ENCODE peak calls at places on chromosome 9, in four cellular contexts. Z, G, K and S are unnamed samples.
A peak's percentile ranks its signal among the peaks of the same experiment; 100 is the strongest.

GRCh38 chr9:112273826-112274225 is 59.6 kb downstream of the PTBP3 start:
- DNase-seq in Z (no peak), G (no peak), K (no peak), S (no peak)

GRCh38 chr9:78074385-78075291 is 43.0 kb upstream of the GNAQ start:
- DNase-seq in Z (no peak), G (no peak), K (no peak), S (no peak)

GRCh38 chr9:127769985-127770904 is 8.2 kb downstream of the SH2D3C start:
- DNase-seq in Z (no peak), G (no peak), K (no peak), S (peak; percentile 38)

GRCh38 chr9:63816742-63817621 is 1468.0 kb downstream of the FOXD4L5 start:
- DNase-seq in Z (peak; percentile 89), G (peak; percentile 96), K (peak; percentile 61), S (peak; percentile 93)

GRCh38 chr9:105065119-105066088 is 137.4 kb upstream of the ABCA1 start:
- DNase-seq in Z (no peak), G (no peak), K (no peak), S (no peak)

GRCh38 chr9:17134843-17135577 is at the start of gene CNTLN:
- DNase-seq in Z (peak; percentile 96), G (peak; percentile 84), K (peak; percentile 92), S (peak; percentile 99)

GRCh38 chr9:130276955-130277354 is 11.4 kb downstream of the HMCN2 start:
- DNase-seq in Z (peak; percentile 70), G (no peak), K (no peak), S (no peak)

GRCh38 chr9:34047864-34048729 is 590 bp downstream of the UBAP2 start:
- DNase-seq in Z (peak; percentile 75), G (peak; percentile 33), K (no peak), S (peak; percentile 49)

GRCh38 chr9:137902646-137903045 is 25.1 kb downstream of the CACNA1B start:
- DNase-seq in Z (no peak), G (no peak), K (no peak), S (no peak)

GRCh38 chr9:17490110-17490509 is 88.8 kb upstream of the SH3GL2 start:
- DNase-seq in Z (no peak), G (no peak), K (no peak), S (no peak)

DNA sequence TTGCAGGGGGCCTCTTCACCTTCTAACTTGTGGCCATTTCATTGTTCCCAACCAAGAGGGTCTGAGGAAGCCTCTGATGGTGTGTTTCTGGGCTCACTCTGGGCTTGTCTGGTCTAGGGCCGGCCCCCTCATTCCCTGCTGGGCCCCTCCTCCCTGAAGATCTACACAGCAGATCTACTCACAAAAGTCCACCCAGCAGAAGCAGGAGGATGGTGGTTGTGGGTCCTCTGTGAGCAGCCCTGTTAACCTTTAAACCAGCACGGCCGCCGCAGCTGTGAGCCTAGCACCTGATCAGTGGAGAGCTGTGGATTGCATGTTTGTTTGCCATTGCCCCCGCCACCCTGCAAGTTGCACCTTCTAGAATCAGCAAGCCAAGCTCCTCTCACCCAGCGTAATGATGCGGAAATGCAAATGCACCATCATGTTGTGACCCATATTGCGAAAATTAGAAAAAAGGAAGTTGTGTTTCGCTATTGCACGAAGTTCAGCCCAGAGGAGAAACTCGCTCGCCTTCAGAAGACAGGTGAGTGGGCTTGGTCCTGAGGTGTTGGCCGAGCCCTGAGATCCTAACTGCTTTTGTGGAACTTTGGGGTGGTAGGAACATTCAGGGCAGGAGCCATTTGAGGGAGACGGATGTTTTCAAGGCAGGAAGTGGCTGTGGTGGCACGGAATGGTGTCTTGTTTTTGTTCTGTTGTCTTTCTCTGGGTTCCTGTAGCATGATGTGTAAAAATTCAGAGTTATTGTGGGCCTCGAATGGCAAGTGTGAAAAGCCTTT is 16.7 kb downstream of the FGD3 start:
- DNase-seq in Z (peak; percentile 55), G (no peak), K (no peak), S (no peak)
- TF ChIP-seq POLR2A in Z (no peak), G (no peak), K (peak; percentile 13), S (no peak)

DNA sequence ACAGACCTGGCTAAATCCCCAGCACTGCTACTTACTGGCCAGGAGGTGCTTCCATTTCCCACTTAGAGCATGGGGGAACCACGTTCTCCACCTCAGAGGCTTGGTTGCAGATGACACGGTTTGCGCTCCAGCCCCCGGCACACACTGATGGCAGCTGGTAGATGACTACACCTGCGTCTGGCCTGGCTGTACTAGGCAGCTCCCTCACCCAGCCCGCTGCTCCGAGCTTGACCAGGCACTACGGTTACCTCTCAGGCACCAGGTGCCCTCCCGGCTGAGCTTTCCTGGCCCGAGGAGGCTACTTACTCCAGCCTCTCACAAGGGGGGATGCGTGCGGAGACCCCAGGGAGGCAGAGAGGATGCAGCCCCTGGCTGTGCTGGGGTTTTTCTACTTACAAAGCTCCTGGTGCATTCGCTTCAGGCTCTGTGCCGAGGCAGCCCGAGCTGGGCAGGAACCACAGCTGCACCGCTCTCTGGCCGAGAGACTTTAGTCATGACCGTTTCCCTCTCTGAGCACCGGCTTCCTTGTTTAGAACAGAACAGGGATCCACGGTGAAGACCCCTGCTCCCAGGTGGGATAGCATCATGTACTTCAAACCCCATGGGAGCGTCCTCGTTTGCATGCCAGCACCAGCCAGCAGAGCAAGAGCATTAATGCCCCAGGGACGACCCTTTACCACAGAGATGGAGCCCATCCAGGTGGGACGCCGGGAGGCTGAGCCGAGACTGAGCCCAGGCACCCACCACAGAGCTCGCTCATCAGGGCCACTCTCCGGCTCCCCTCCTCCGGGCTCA is 7.6 kb upstream of the GBGT1 start:
- DNase-seq in Z (peak; percentile 53), G (no peak), K (no peak), S (no peak)
- H3K27me3 ChIP-seq in Z (peaks cover 10% of the 10 kb centered on the region), G (no peaks in the 10 kb centered on the region), K (no peaks in the 10 kb centered on the region), S (no peaks in the 10 kb centered on the region)

DNA sequence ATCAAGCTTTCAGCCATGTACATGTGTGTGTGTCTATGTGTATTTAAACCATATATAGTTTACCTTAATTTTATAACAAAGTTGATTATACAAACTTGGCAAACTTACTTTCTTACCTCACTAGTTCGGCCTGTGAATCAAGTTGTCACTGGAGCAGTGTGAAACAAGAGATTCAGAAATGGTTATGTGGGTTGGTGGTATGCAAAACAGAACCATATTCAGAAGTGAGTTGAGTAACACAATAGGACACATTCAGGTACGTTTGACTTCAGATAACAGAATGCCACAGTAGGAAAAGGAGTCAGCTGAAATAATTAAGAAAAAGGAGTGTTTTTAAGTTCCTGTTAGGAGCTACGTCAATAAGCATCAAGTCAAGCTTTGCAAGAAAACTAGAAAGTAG is 21.5 kb downstream of the XPA start:
- DNase-seq in Z (no peak), G (no peak), K (no peak), S (no peak)
- TF ChIP-seq POLR2A in Z (no peak), G (no peak), K (no peak), S (no peak)

GRCh38 chr9:121500165-121500478 is 478 bp upstream of the GGTA1 start:
- DNase-seq in Z (no peak), G (no peak), K (no peak), S (no peak)
- H3K27me3 ChIP-seq in Z (no peaks in the 10 kb centered on the region), G (no peaks in the 10 kb centered on the region), K (no peaks in the 10 kb centered on the region), S (peaks cover 3% of the 10 kb centered on the region)

GRCh38 chr9:93093449-93094293 is 2.3 kb upstream of the CARD19 start:
- DNase-seq in Z (peak; percentile 58), G (no peak), K (no peak), S (no peak)

GRCh38 chr9:93096811-93097382 is 880 bp downstream of the CARD19 start:
- DNase-seq in Z (no peak), G (no peak), K (no peak), S (no peak)

GRCh38 chr9:93096131-93096802 is at the start of gene CARD19:
- DNase-seq in Z (peak; percentile 89), G (peak; percentile 55), K (peak; percentile 43), S (peak; percentile 55)

GRCh38 chr9:93094294-93095204 is 1.5 kb upstream of the CARD19 start:
- DNase-seq in Z (peak; percentile 83), G (no peak), K (no peak), S (peak; percentile 67)

DNA sequence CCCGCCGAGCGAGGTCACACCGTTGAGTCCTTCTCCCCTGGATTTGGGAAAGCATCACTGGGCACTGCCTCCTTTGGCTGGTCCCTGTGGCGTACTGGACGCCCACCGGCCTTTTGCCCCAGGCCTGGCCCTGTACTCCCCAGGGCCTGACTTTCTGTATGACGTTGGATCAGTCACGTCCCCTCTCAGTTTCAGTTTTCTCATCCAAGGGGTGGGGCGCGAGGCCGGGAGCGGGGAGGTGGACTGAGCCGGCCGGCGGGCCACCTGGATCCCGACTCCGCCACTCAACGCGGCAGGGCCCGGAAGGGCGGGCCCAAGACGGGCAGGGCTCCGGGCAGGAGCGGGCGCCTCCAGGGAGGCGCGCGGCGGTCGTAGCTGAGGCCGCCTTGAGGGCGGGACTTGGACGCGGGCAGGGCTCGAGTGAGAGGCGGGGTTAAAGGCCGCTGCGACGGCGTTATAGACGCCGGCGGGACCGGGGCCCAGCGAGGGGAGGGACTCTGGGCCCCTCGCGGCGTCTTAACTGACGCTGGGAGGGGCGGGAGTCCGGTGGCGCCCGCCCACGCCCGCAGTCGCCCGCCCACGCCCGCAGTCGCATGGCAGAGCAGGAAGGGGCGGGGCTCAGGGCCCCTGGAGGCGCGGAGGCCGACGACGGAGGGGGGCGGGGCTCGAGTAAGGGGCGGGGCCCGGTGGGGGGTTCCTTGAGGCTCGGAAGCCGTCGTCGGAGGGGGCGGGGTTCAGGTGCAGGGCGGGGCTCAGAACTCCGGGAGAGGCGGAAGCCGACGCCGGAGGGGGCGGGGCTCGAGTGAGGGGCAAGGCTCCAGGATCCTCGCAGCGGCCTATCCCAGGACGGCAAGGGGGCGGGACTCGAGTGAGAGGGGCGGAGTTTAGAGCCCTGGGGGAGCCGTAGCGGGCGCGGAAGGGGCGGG is 549 bp upstream of the CARD19 start:
- DNase-seq in Z (peak; percentile 100), G (peak; percentile 100), K (peak; percentile 99), S (peak; percentile 100)
- TF ChIP-seq POLR2A in Z (peak; percentile 72), G (peak; percentile 76), K (peak; percentile 90), S (peak; percentile 86)